ENCODE peak calls at places on chromosomes 4 and X, in nine cellular contexts. One of them, this sample, is unnamed.

GRCh38 chr4:78242071-78242470 is 184.9 kb downstream of the FRAS1 start:
- DNase-seq in endothelial cell: no peak
- DNase-seq in AG10803: peak
- DNase-seq in BE2C: no peak
- DNase-seq in mesothelial cell of epicardium: no peak
- DNase-seq in WTC11: no peak
- DNase-seq in stomach: no peak
- DNase-seq in lower leg skin: no peak
- DNase-seq in H9: no peak
- DNase-seq in this sample: no peak

GRCh38 chr4:17957689-17958088 is 63.9 kb downstream of the LCORL start:
- DNase-seq in endothelial cell: no peak
- DNase-seq in AG10803: no peak
- DNase-seq in BE2C: no peak
- DNase-seq in mesothelial cell of epicardium: no peak
- DNase-seq in WTC11: no peak
- DNase-seq in stomach: no peak
- DNase-seq in lower leg skin: no peak
- DNase-seq in H9: no peak
- DNase-seq in this sample: no peak

GRCh38 chr4:81460115-81460836 is 11.4 kb downstream of the RASGEF1B start:
- DNase-seq in endothelial cell: no peak
- DNase-seq in AG10803: no peak
- DNase-seq in BE2C: no peak
- DNase-seq in mesothelial cell of epicardium: no peak
- DNase-seq in WTC11: no peak
- DNase-seq in stomach: no peak
- DNase-seq in lower leg skin: no peak
- DNase-seq in H9: no peak
- DNase-seq in this sample: no peak

GRCh38 chr4:1568855-1569460 is 115.2 kb downstream of the FAM53A start:
- DNase-seq in endothelial cell: no peak
- DNase-seq in AG10803: no peak
- DNase-seq in BE2C: no peak
- DNase-seq in mesothelial cell of epicardium: no peak
- DNase-seq in WTC11: peak
- DNase-seq in stomach: no peak
- DNase-seq in lower leg skin: no peak
- DNase-seq in H9: no peak
- DNase-seq in this sample: no peak

GRCh38 chrX:79259073-79259689 is 108.0 kb downstream of the ITM2A start:
- DNase-seq in endothelial cell: no peak
- DNase-seq in AG10803: no peak
- DNase-seq in BE2C: peak
- DNase-seq in mesothelial cell of epicardium: no peak
- DNase-seq in WTC11: no peak
- DNase-seq in stomach: no peak
- DNase-seq in lower leg skin: no peak
- DNase-seq in H9: no peak
- DNase-seq in this sample: no peak

GRCh38 chr4:13821522-13821921 is 194.0 kb upstream of the BOD1L1 start:
- DNase-seq in endothelial cell: no peak
- DNase-seq in AG10803: peak
- DNase-seq in BE2C: no peak
- DNase-seq in mesothelial cell of epicardium: no peak
- DNase-seq in WTC11: peak
- DNase-seq in stomach: no peak
- DNase-seq in lower leg skin: no peak
- DNase-seq in H9: peak
- DNase-seq in this sample: no peak

GRCh38 chrX:39772057-39772832 is 325.5 kb downstream of the BCOR start:
- DNase-seq in endothelial cell: peak
- DNase-seq in AG10803: no peak
- DNase-seq in BE2C: no peak
- DNase-seq in mesothelial cell of epicardium: no peak
- DNase-seq in WTC11: peak
- DNase-seq in stomach: peak
- DNase-seq in lower leg skin: no peak
- DNase-seq in H9: peak
- DNase-seq in this sample: no peak

GRCh38 chr4:104728380-104729122 is 233.9 kb upstream of the CXXC4 start:
- DNase-seq in endothelial cell: no peak
- DNase-seq in AG10803: peak
- DNase-seq in BE2C: no peak
- DNase-seq in mesothelial cell of epicardium: no peak
- DNase-seq in WTC11: no peak
- DNase-seq in stomach: no peak
- DNase-seq in lower leg skin: no peak
- DNase-seq in H9: no peak
- DNase-seq in this sample: no peak

GRCh38 chr4:119093042-119093827 is 42.4 kb upstream of the MYOZ2 start:
- DNase-seq in endothelial cell: no peak
- DNase-seq in AG10803: no peak
- DNase-seq in BE2C: no peak
- DNase-seq in mesothelial cell of epicardium: no peak
- DNase-seq in WTC11: no peak
- DNase-seq in stomach: peak
- DNase-seq in lower leg skin: no peak
- DNase-seq in H9: no peak
- DNase-seq in this sample: no peak

GRCh38 chrX:56564182-56564885 is 907 bp downstream of the UBQLN2 start:
- DNase-seq in endothelial cell: no peak
- DNase-seq in AG10803: peak
- DNase-seq in BE2C: no peak
- DNase-seq in mesothelial cell of epicardium: no peak
- DNase-seq in WTC11: no peak
- DNase-seq in stomach: no peak
- DNase-seq in lower leg skin: peak
- DNase-seq in H9: no peak
- DNase-seq in this sample: no peak

GRCh38 chrX:56564921-56565861 is 1.8 kb downstream of the UBQLN2 start:
- DNase-seq in endothelial cell: no peak
- DNase-seq in AG10803: no peak
- DNase-seq in BE2C: no peak
- DNase-seq in mesothelial cell of epicardium: no peak
- DNase-seq in WTC11: no peak
- DNase-seq in stomach: no peak
- DNase-seq in lower leg skin: no peak
- DNase-seq in H9: no peak
- DNase-seq in this sample: no peak

GRCh38 chrX:56563231-56564116 is at the start of gene UBQLN2:
- DNase-seq in endothelial cell: peak
- DNase-seq in AG10803: peak
- DNase-seq in BE2C: peak
- DNase-seq in mesothelial cell of epicardium: peak
- DNase-seq in WTC11: peak
- DNase-seq in stomach: peak
- DNase-seq in lower leg skin: peak
- DNase-seq in H9: peak
- DNase-seq in this sample: peak
- TF ChIP-seq CTCF in endothelial cell: no peak
- TF ChIP-seq CTCF in AG10803: peak
- TF ChIP-seq CTCF in BE2C: peak
- TF ChIP-seq CTCF in mesothelial cell of epicardium: no peak
- TF ChIP-seq CTCF in WTC11: no peak
- TF ChIP-seq CTCF in stomach: no peak
- TF ChIP-seq CTCF in lower leg skin: no peak
- TF ChIP-seq CTCF in H9: no peak
- TF ChIP-seq CTCF in this sample: no peak

GRCh38 chr4:40980318-40980883 is 230.6 kb downstream of the NSUN7 start:
- DNase-seq in endothelial cell: peak
- DNase-seq in AG10803: peak
- DNase-seq in BE2C: no peak
- DNase-seq in mesothelial cell of epicardium: no peak
- DNase-seq in WTC11: no peak
- DNase-seq in stomach: no peak
- DNase-seq in lower leg skin: no peak
- DNase-seq in H9: no peak
- DNase-seq in this sample: no peak
- TF ChIP-seq CTCF in endothelial cell: peak
- TF ChIP-seq CTCF in AG10803: peak
- TF ChIP-seq CTCF in BE2C: peak
- TF ChIP-seq CTCF in mesothelial cell of epicardium: peak
- TF ChIP-seq CTCF in WTC11: peak
- TF ChIP-seq CTCF in stomach: no peak
- TF ChIP-seq CTCF in lower leg skin: no peak
- TF ChIP-seq CTCF in H9: peak
- TF ChIP-seq CTCF in this sample: no peak

GRCh38 chr4:10066206-10066605 is 44.9 kb upstream of the SLC2A9 start:
- DNase-seq in endothelial cell: no peak
- DNase-seq in AG10803: peak
- DNase-seq in BE2C: no peak
- DNase-seq in mesothelial cell of epicardium: no peak
- DNase-seq in WTC11: no peak
- DNase-seq in stomach: no peak
- DNase-seq in lower leg skin: no peak
- DNase-seq in H9: no peak
- DNase-seq in this sample: no peak

GRCh38 chr4:10066704-10067651 is 45.7 kb upstream of the SLC2A9 start:
- DNase-seq in endothelial cell: no peak
- DNase-seq in AG10803: no peak
- DNase-seq in BE2C: no peak
- DNase-seq in mesothelial cell of epicardium: no peak
- DNase-seq in WTC11: no peak
- DNase-seq in stomach: no peak
- DNase-seq in lower leg skin: no peak
- DNase-seq in H9: peak
- DNase-seq in this sample: no peak

GRCh38 chr4:10058371-10058770 is 37.1 kb upstream of the SLC2A9 start:
- DNase-seq in endothelial cell: no peak
- DNase-seq in AG10803: no peak
- DNase-seq in BE2C: no peak
- DNase-seq in mesothelial cell of epicardium: no peak
- DNase-seq in WTC11: no peak
- DNase-seq in stomach: no peak
- DNase-seq in lower leg skin: no peak
- DNase-seq in H9: no peak
- DNase-seq in this sample: no peak

GRCh38 chr4:10061650-10062415 is 40.5 kb upstream of the SLC2A9 start:
- DNase-seq in endothelial cell: no peak
- DNase-seq in AG10803: peak
- DNase-seq in BE2C: no peak
- DNase-seq in mesothelial cell of epicardium: no peak
- DNase-seq in WTC11: no peak
- DNase-seq in stomach: no peak
- DNase-seq in lower leg skin: no peak
- DNase-seq in H9: no peak
- DNase-seq in this sample: no peak

DNA sequence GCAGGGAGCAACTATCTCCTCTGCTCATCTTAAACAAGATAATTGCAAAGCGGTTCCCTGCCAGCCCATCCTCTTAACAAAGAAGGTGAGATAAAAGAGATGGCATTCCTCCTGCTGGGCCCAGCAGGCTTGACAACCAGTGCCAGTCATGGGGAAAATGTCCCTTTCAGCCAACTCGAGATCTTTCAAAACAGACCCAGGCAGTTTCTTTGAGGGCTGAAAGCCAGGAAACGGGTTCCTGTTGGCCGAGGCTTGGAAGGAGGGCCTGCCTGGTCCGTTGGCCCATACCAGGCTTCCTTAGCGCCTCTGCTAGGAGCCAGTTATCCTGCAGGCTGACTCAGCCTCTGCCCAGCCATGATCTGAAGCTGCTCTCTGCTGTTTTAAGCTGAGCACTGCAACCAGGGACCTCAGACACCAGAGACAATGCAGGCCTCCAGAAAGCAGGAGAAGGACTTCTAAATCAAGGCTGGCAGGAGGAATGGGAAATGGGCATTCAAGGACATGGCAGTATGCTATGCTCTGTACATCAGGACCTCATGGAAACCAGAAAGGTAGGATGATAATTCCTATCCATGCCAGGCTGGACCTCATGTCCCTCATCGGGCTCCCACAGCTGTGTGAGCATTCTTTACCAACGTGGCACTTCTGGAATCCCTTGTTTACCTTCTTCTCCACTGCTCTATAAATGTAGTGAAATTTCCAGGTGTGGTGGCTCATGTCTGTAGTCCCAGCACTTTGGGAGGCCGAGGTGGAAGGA is 42.4 kb upstream of the SLC2A9 start:
- DNase-seq in endothelial cell: peak
- DNase-seq in AG10803: peak
- DNase-seq in BE2C: peak
- DNase-seq in mesothelial cell of epicardium: no peak
- DNase-seq in WTC11: peak
- DNase-seq in stomach: peak
- DNase-seq in lower leg skin: peak
- DNase-seq in H9: peak
- DNase-seq in this sample: no peak
- TF ChIP-seq CTCF in endothelial cell: no peak
- TF ChIP-seq CTCF in AG10803: peak
- TF ChIP-seq CTCF in BE2C: peak
- TF ChIP-seq CTCF in mesothelial cell of epicardium: no peak
- TF ChIP-seq CTCF in WTC11: no peak
- TF ChIP-seq CTCF in stomach: no peak
- TF ChIP-seq CTCF in lower leg skin: no peak
- TF ChIP-seq CTCF in H9: peak
- TF ChIP-seq CTCF in this sample: peak

GRCh38 chr4:29131304-29131703 is 1588.9 kb upstream of the PCDH7 start:
- DNase-seq in endothelial cell: no peak
- DNase-seq in AG10803: no peak
- DNase-seq in BE2C: no peak
- DNase-seq in mesothelial cell of epicardium: no peak
- DNase-seq in WTC11: no peak
- DNase-seq in stomach: no peak
- DNase-seq in lower leg skin: no peak
- DNase-seq in H9: no peak
- DNase-seq in this sample: no peak
- TF ChIP-seq CTCF in endothelial cell: no peak
- TF ChIP-seq CTCF in AG10803: no peak
- TF ChIP-seq CTCF in BE2C: no peak
- TF ChIP-seq CTCF in mesothelial cell of epicardium: no peak
- TF ChIP-seq CTCF in WTC11: no peak
- TF ChIP-seq CTCF in stomach: no peak
- TF ChIP-seq CTCF in lower leg skin: no peak
- TF ChIP-seq CTCF in H9: no peak
- TF ChIP-seq CTCF in this sample: no peak

DNA sequence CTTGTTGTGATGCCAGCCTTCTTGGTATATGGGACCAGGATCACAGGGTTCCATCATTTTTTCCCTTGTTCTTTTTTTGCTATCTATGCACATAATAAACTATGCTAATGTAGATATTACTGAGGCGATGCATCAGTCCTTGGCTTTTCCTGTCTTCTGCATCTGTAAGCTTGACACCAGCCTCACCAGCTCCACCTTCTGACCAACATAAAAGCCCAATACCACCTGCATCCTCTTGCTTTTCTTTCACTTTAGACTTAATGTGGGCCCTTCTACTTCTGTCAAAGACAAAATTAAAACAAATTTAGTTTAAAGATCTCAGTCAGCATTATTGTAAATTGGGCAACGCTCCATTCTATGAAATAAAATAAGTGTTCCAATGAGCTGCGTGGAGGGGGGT is 1718.8 kb upstream of the PCDH10 start:
- DNase-seq in endothelial cell: no peak
- DNase-seq in AG10803: no peak
- DNase-seq in BE2C: no peak
- DNase-seq in mesothelial cell of epicardium: no peak
- DNase-seq in WTC11: no peak
- DNase-seq in stomach: no peak
- DNase-seq in lower leg skin: no peak
- DNase-seq in H9: no peak
- DNase-seq in this sample: no peak
- TF ChIP-seq CTCF in endothelial cell: no peak
- TF ChIP-seq CTCF in AG10803: no peak
- TF ChIP-seq CTCF in BE2C: peak
- TF ChIP-seq CTCF in mesothelial cell of epicardium: no peak
- TF ChIP-seq CTCF in WTC11: no peak
- TF ChIP-seq CTCF in stomach: no peak
- TF ChIP-seq CTCF in lower leg skin: no peak
- TF ChIP-seq CTCF in H9: peak
- TF ChIP-seq CTCF in this sample: no peak

This sample was measured in omental fat pad.